ENCODE peak calls at places on chromosome X, in eight cellular contexts. F, R, J, O, P, U, A and L are unnamed samples.

GRCh38 chrX:39484159-39484558 is 613.6 kb downstream of the BCOR start:
- DNase-seq in F (no peak), R (no peak), J (no peak), O (no peak), P (no peak), U (no peak), A (no peak), L (no peak)

GRCh38 chrX:151789179-151789800 is 54.7 kb downstream of the CNGA2 start:
- DNase-seq in F (peak), R (peak), J (no peak), O (peak), P (no peak), U (no peak), A (no peak), L (peak)

GRCh38 chrX:103215037-103215767 is at the start of gene BEX4:
- DNase-seq in F (peak), R (peak), J (peak), O (peak), P (peak), U (peak), A (peak), L (peak)

GRCh38 chrX:18542131-18542530 is 116.7 kb downstream of the CDKL5 start:
- DNase-seq in F (no peak), R (no peak), J (no peak), O (no peak), P (no peak), U (peak), A (no peak), L (no peak)

GRCh38 chrX:13203281-13203680 is 116.6 kb downstream of the ATXN3L start:
- DNase-seq in F (no peak), R (no peak), J (no peak), O (no peak), P (no peak), U (no peak), A (no peak), L (no peak)

GRCh38 chrX:37383313-37383712 is 34.1 kb downstream of the PRRG1 start:
- DNase-seq in F (no peak), R (no peak), J (peak), O (no peak), P (no peak), U (no peak), A (no peak), L (no peak)

GRCh38 chrX:135185795-135186443 is 14.7 kb upstream of the CT55 start:
- DNase-seq in F (peak), R (peak), J (peak), O (peak), P (peak), U (peak), A (peak), L (peak)

GRCh38 chrX:38108364-38108763 is 102.0 kb downstream of the SYTL5 start:
- DNase-seq in F (peak), R (no peak), J (no peak), O (peak), P (no peak), U (no peak), A (no peak), L (no peak)

GRCh38 chrX:150348365-150348764 is 14.8 kb upstream of the MAMLD1 start:
- DNase-seq in F (peak), R (peak), J (no peak), O (no peak), P (peak), U (no peak), A (peak), L (peak)

GRCh38 chrX:3713225-3713936 is at the start of gene PRKX:
- DNase-seq in F (peak), R (peak), J (peak), O (peak), P (peak), U (no peak), A (peak), L (peak)

DNA sequence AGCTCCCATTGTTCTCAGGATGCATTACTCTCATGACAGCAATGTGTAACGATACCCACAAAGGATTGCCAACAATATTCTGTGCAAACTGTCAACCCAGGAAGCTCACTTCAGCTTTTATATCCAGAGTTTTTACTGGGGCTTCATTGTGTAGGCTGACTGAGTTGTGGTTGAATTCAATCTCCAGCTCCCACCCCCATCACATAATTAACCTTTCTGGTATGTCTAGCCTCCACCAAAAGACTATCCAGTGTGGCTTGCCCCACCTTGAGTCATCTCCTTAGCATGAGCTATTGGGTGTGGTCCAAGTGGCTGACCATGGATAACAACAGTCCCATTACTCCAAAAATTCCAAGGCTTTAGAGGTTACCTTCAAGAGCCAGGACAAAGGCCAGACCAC is 17.7 kb upstream of the TAB3 start:
- DNase-seq in F (peak), R (peak), J (no peak), O (peak), P (no peak), U (no peak), A (no peak), L (peak)
- H3K27ac ChIP-seq in F (no peak), R (no peak), J (no peak), O (peak), P (no peak), U (no peak), A (no peak), L (no peak)

GRCh38 chrX:100872161-100872560 is 2.0 kb downstream of the NOX1 start:
- DNase-seq in F (peak), R (no peak), J (no peak), O (peak), P (no peak), U (no peak), A (no peak), L (no peak)
- H3K4me2 ChIP-seq in F (no peak), R (no peak), J (no peak), O (no peak), P (no peak), U (no peak), A (no peak), L (no peak)

GRCh38 chrX:106007815-106008214 is 30.7 kb downstream of the SERPINA7 start:
- DNase-seq in F (no peak), R (no peak), J (no peak), O (no peak), P (peak), U (no peak), A (no peak), L (no peak)
- H3K4me3 ChIP-seq in F (no peak), R (no peak), J (no peak), O (no peak), P (no peak), U (no peak), A (no peak), L (no peak)

GRCh38 chrX:148538582-148538981 is 38.2 kb downstream of the AFF2 start:
- DNase-seq in F (no peak), R (no peak), J (no peak), O (no peak), P (no peak), U (no peak), A (no peak), L (no peak)

GRCh38 chrX:148537556-148538182 is 37.3 kb downstream of the AFF2 start:
- DNase-seq in F (no peak), R (no peak), J (no peak), O (no peak), P (no peak), U (no peak), A (peak), L (no peak)

GRCh38 chrX:148541461-148541983 is 41.1 kb downstream of the AFF2 start:
- DNase-seq in F (no peak), R (no peak), J (no peak), O (no peak), P (no peak), U (no peak), A (no peak), L (no peak)

GRCh38 chrX:148540114-148540513 is 39.7 kb downstream of the AFF2 start:
- DNase-seq in F (no peak), R (no peak), J (no peak), O (no peak), P (no peak), U (no peak), A (no peak), L (no peak)

GRCh38 chrX:148542481-148543255 is 42.3 kb downstream of the AFF2 start:
- DNase-seq in F (no peak), R (no peak), J (no peak), O (no peak), P (no peak), U (no peak), A (peak), L (no peak)
- H3K27ac ChIP-seq in F (no peak), R (no peak), J (no peak), O (no peak), P (no peak), U (no peak), A (no peak), L (no peak)

GRCh38 chrX:19697416-19697815 is 182.1 kb upstream of the MAP3K15 start:
- DNase-seq in F (peak), R (peak), J (peak), O (no peak), P (no peak), U (no peak), A (no peak), L (no peak)

GRCh38 chrX:19699151-19699550 is 183.8 kb upstream of the MAP3K15 start:
- DNase-seq in F (no peak), R (no peak), J (no peak), O (no peak), P (no peak), U (no peak), A (no peak), L (no peak)

GRCh38 chrX:19698125-19698524 is 182.8 kb upstream of the MAP3K15 start:
- DNase-seq in F (peak), R (peak), J (peak), O (peak), P (no peak), U (no peak), A (no peak), L (no peak)

GRCh38 chrX:19698691-19699090 is 183.4 kb upstream of the MAP3K15 start:
- DNase-seq in F (no peak), R (no peak), J (no peak), O (no peak), P (no peak), U (no peak), A (no peak), L (no peak)

DNA sequence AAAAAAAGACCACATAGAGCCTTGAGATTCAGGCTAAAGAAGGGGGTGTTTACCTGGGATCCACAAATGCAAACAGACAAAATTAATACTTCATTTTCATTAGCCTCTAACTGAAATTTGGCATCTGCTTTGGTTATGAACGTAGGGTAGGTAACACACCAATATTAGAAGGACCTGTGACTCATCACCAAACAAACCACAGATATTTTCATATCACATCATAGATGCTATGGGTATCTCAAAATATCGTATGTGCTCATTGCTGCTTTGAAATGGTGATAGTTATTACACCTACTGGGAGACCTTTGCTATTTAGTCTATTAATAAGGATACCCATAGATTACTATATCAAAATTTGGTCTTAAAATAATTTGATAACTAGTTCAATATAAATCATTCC is 180.6 kb upstream of the MAP3K15 start:
- DNase-seq in F (no peak), R (peak), J (no peak), O (no peak), P (no peak), U (no peak), A (no peak), L (no peak)
- H3K4me2 ChIP-seq in F (no peak), R (peak), J (no peak), O (no peak), P (no peak), U (no peak), A (no peak), L (no peak)

GRCh38 chrX:20089845-20090244 is 26.9 kb downstream of the MAP7D2 start:
- DNase-seq in F (no peak), R (no peak), J (no peak), O (no peak), P (no peak), U (no peak), A (no peak), L (no peak)
- H3K4me3 ChIP-seq in F (no peak), R (no peak), J (no peak), O (no peak), P (no peak), U (no peak), A (no peak), L (no peak)

GRCh38 chrX:147174596-147174995 is 360.1 kb upstream of the CXorf51A start:
- DNase-seq in F (no peak), R (no peak), J (no peak), O (no peak), P (no peak), U (no peak), A (peak), L (no peak)
- H3K27ac ChIP-seq in F (no peak), R (no peak), J (no peak), O (no peak), P (no peak), U (no peak), A (no peak), L (no peak)

GRCh38 chrX:69424161-69424560 is 80.0 kb upstream of the NALF2 start:
- DNase-seq in F (no peak), R (peak), J (peak), O (no peak), P (peak), U (no peak), A (peak), L (no peak)

GRCh38 chrX:69428216-69428615 is 75.9 kb upstream of the NALF2 start:
- DNase-seq in F (no peak), R (no peak), J (no peak), O (no peak), P (no peak), U (no peak), A (no peak), L (no peak)

GRCh38 chrX:69429339-69430014 is 74.6 kb upstream of the NALF2 start:
- DNase-seq in F (no peak), R (no peak), J (no peak), O (no peak), P (no peak), U (no peak), A (no peak), L (no peak)

GRCh38 chrX:69430730-69431129 is 73.4 kb upstream of the NALF2 start:
- DNase-seq in F (no peak), R (no peak), J (no peak), O (no peak), P (no peak), U (no peak), A (no peak), L (no peak)

GRCh38 chrX:69424910-69425309 is 79.2 kb upstream of the NALF2 start:
- DNase-seq in F (no peak), R (no peak), J (no peak), O (no peak), P (no peak), U (no peak), A (no peak), L (no peak)
- H3K4me2 ChIP-seq in F (no peak), R (no peak), J (no peak), O (no peak), P (no peak), U (no peak), A (no peak), L (no peak)